ENCODE peak calls at places on chromosomes 13 and 19, in nine cellular contexts. One of them, this sample, is unnamed.

GRCh38 chr19:14554382-14554812 is 17.5 kb downstream of the NDUFB7 start:
- DNase-seq in nephron progenitor cell: no peak
- DNase-seq in stimulated activated CD4-positive, alpha-beta T cell treated with anti-CD3 and anti-CD28 coated beads, Interleukin-4, amount 100 ng/mL, for 4 hours: no peak
- DNase-seq in choroid plexus epithelial cell: no peak
- DNase-seq in anterior cingulate cortex: no peak
- DNase-seq in cardiac muscle cell: no peak
- DNase-seq in HT-29: peak
- DNase-seq in NCI-H345: peak
- DNase-seq in fibroblast of the aortic adventitia: no peak
- DNase-seq in this sample: no peak

GRCh38 chr13:24605923-24606372 is 74.3 kb upstream of the ATP12A start:
- DNase-seq in nephron progenitor cell: no peak
- DNase-seq in stimulated activated CD4-positive, alpha-beta T cell treated with anti-CD3 and anti-CD28 coated beads, Interleukin-4, amount 100 ng/mL, for 4 hours: no peak
- DNase-seq in choroid plexus epithelial cell: peak
- DNase-seq in anterior cingulate cortex: no peak
- DNase-seq in cardiac muscle cell: no peak
- DNase-seq in HT-29: peak
- DNase-seq in NCI-H345: peak
- DNase-seq in fibroblast of the aortic adventitia: peak
- DNase-seq in this sample: no peak

GRCh38 chr19:49558591-49558990 is 21.8 kb downstream of the NOSIP start:
- DNase-seq in nephron progenitor cell: no peak
- DNase-seq in stimulated activated CD4-positive, alpha-beta T cell treated with anti-CD3 and anti-CD28 coated beads, Interleukin-4, amount 100 ng/mL, for 4 hours: no peak
- DNase-seq in choroid plexus epithelial cell: no peak
- DNase-seq in anterior cingulate cortex: no peak
- DNase-seq in cardiac muscle cell: no peak
- DNase-seq in HT-29: no peak
- DNase-seq in NCI-H345: no peak
- DNase-seq in fibroblast of the aortic adventitia: no peak
- DNase-seq in this sample: no peak

GRCh38 chr13:49731766-49732165 is 40.5 kb upstream of the EBPL start:
- DNase-seq in nephron progenitor cell: no peak
- DNase-seq in stimulated activated CD4-positive, alpha-beta T cell treated with anti-CD3 and anti-CD28 coated beads, Interleukin-4, amount 100 ng/mL, for 4 hours: no peak
- DNase-seq in choroid plexus epithelial cell: peak
- DNase-seq in anterior cingulate cortex: no peak
- DNase-seq in cardiac muscle cell: no peak
- DNase-seq in HT-29: no peak
- DNase-seq in NCI-H345: no peak
- DNase-seq in fibroblast of the aortic adventitia: peak
- DNase-seq in this sample: peak

GRCh38 chr13:49370390-49370789 is 73.5 kb downstream of the CAB39L start:
- DNase-seq in nephron progenitor cell: no peak
- DNase-seq in stimulated activated CD4-positive, alpha-beta T cell treated with anti-CD3 and anti-CD28 coated beads, Interleukin-4, amount 100 ng/mL, for 4 hours: no peak
- DNase-seq in choroid plexus epithelial cell: no peak
- DNase-seq in anterior cingulate cortex: no peak
- DNase-seq in cardiac muscle cell: no peak
- DNase-seq in HT-29: peak
- DNase-seq in NCI-H345: no peak
- DNase-seq in fibroblast of the aortic adventitia: no peak
- DNase-seq in this sample: no peak

GRCh38 chr13:35979378-35979911 is 151.7 kb downstream of the DCLK1 start:
- DNase-seq in nephron progenitor cell: no peak
- DNase-seq in stimulated activated CD4-positive, alpha-beta T cell treated with anti-CD3 and anti-CD28 coated beads, Interleukin-4, amount 100 ng/mL, for 4 hours: no peak
- DNase-seq in choroid plexus epithelial cell: peak
- DNase-seq in anterior cingulate cortex: no peak
- DNase-seq in cardiac muscle cell: no peak
- DNase-seq in HT-29: no peak
- DNase-seq in NCI-H345: no peak
- DNase-seq in fibroblast of the aortic adventitia: peak
- DNase-seq in this sample: peak

GRCh38 chr13:109785141-109785891 is 1.1 kb downstream of the IRS2 start:
- DNase-seq in nephron progenitor cell: peak
- DNase-seq in stimulated activated CD4-positive, alpha-beta T cell treated with anti-CD3 and anti-CD28 coated beads, Interleukin-4, amount 100 ng/mL, for 4 hours: no peak
- DNase-seq in choroid plexus epithelial cell: peak
- DNase-seq in anterior cingulate cortex: no peak
- DNase-seq in cardiac muscle cell: peak
- DNase-seq in HT-29: peak
- DNase-seq in NCI-H345: peak
- DNase-seq in fibroblast of the aortic adventitia: peak
- DNase-seq in this sample: no peak

GRCh38 chr13:18978447-18978846 is 203.2 kb downstream of the TUBA3C start:
- DNase-seq in nephron progenitor cell: no peak
- DNase-seq in stimulated activated CD4-positive, alpha-beta T cell treated with anti-CD3 and anti-CD28 coated beads, Interleukin-4, amount 100 ng/mL, for 4 hours: no peak
- DNase-seq in choroid plexus epithelial cell: no peak
- DNase-seq in anterior cingulate cortex: no peak
- DNase-seq in cardiac muscle cell: no peak
- DNase-seq in HT-29: no peak
- DNase-seq in NCI-H345: no peak
- DNase-seq in fibroblast of the aortic adventitia: no peak
- DNase-seq in this sample: no peak

GRCh38 chr13:25180450-25180794 is 8.3 kb upstream of the AMER2 start:
- DNase-seq in nephron progenitor cell: no peak
- DNase-seq in stimulated activated CD4-positive, alpha-beta T cell treated with anti-CD3 and anti-CD28 coated beads, Interleukin-4, amount 100 ng/mL, for 4 hours: no peak
- DNase-seq in choroid plexus epithelial cell: no peak
- DNase-seq in anterior cingulate cortex: no peak
- DNase-seq in cardiac muscle cell: no peak
- DNase-seq in HT-29: no peak
- DNase-seq in NCI-H345: no peak
- DNase-seq in fibroblast of the aortic adventitia: no peak
- DNase-seq in this sample: no peak

GRCh38 chr19:51546650-51547396 is 15.4 kb upstream of the SIGLEC6 start:
- DNase-seq in nephron progenitor cell: no peak
- DNase-seq in stimulated activated CD4-positive, alpha-beta T cell treated with anti-CD3 and anti-CD28 coated beads, Interleukin-4, amount 100 ng/mL, for 4 hours: no peak
- DNase-seq in choroid plexus epithelial cell: peak
- DNase-seq in anterior cingulate cortex: no peak
- DNase-seq in cardiac muscle cell: no peak
- DNase-seq in HT-29: no peak
- DNase-seq in NCI-H345: no peak
- DNase-seq in fibroblast of the aortic adventitia: peak
- DNase-seq in this sample: peak

GRCh38 chr19:10892256-10892655 is 20.9 kb downstream of the CARM1 start:
- DNase-seq in nephron progenitor cell: no peak
- DNase-seq in stimulated activated CD4-positive, alpha-beta T cell treated with anti-CD3 and anti-CD28 coated beads, Interleukin-4, amount 100 ng/mL, for 4 hours: no peak
- DNase-seq in choroid plexus epithelial cell: no peak
- DNase-seq in anterior cingulate cortex: no peak
- DNase-seq in cardiac muscle cell: no peak
- DNase-seq in HT-29: no peak
- DNase-seq in NCI-H345: no peak
- DNase-seq in fibroblast of the aortic adventitia: no peak
- DNase-seq in this sample: no peak

GRCh38 chr19:5086725-5087439 is 118.0 kb downstream of the KDM4B start:
- DNase-seq in nephron progenitor cell: no peak
- DNase-seq in stimulated activated CD4-positive, alpha-beta T cell treated with anti-CD3 and anti-CD28 coated beads, Interleukin-4, amount 100 ng/mL, for 4 hours: no peak
- DNase-seq in choroid plexus epithelial cell: no peak
- DNase-seq in anterior cingulate cortex: no peak
- DNase-seq in cardiac muscle cell: no peak
- DNase-seq in HT-29: peak
- DNase-seq in NCI-H345: peak
- DNase-seq in fibroblast of the aortic adventitia: no peak
- DNase-seq in this sample: no peak

GRCh38 chr13:84481958-84482357 is 599.7 kb upstream of the SLITRK1 start:
- DNase-seq in nephron progenitor cell: no peak
- DNase-seq in stimulated activated CD4-positive, alpha-beta T cell treated with anti-CD3 and anti-CD28 coated beads, Interleukin-4, amount 100 ng/mL, for 4 hours: no peak
- DNase-seq in choroid plexus epithelial cell: peak
- DNase-seq in anterior cingulate cortex: no peak
- DNase-seq in cardiac muscle cell: no peak
- DNase-seq in HT-29: no peak
- DNase-seq in NCI-H345: no peak
- DNase-seq in fibroblast of the aortic adventitia: peak
- DNase-seq in this sample: peak

GRCh38 chr13:71773534-71773933 is 93.5 kb downstream of the DACH1 start:
- DNase-seq in nephron progenitor cell: no peak
- DNase-seq in stimulated activated CD4-positive, alpha-beta T cell treated with anti-CD3 and anti-CD28 coated beads, Interleukin-4, amount 100 ng/mL, for 4 hours: no peak
- DNase-seq in choroid plexus epithelial cell: no peak
- DNase-seq in anterior cingulate cortex: no peak
- DNase-seq in cardiac muscle cell: no peak
- DNase-seq in HT-29: peak
- DNase-seq in NCI-H345: no peak
- DNase-seq in fibroblast of the aortic adventitia: no peak
- DNase-seq in this sample: no peak

GRCh38 chr19:55460670-55461258 is 678 bp downstream of the ISOC2 start:
- DNase-seq in nephron progenitor cell: peak
- DNase-seq in stimulated activated CD4-positive, alpha-beta T cell treated with anti-CD3 and anti-CD28 coated beads, Interleukin-4, amount 100 ng/mL, for 4 hours: no peak
- DNase-seq in choroid plexus epithelial cell: peak
- DNase-seq in anterior cingulate cortex: no peak
- DNase-seq in cardiac muscle cell: peak
- DNase-seq in HT-29: no peak
- DNase-seq in NCI-H345: peak
- DNase-seq in fibroblast of the aortic adventitia: peak
- DNase-seq in this sample: peak

GRCh38 chr13:42377640-42378382 is 105.9 kb downstream of the AKAP11 start:
- DNase-seq in nephron progenitor cell: no peak
- DNase-seq in stimulated activated CD4-positive, alpha-beta T cell treated with anti-CD3 and anti-CD28 coated beads, Interleukin-4, amount 100 ng/mL, for 4 hours: no peak
- DNase-seq in choroid plexus epithelial cell: peak
- DNase-seq in anterior cingulate cortex: no peak
- DNase-seq in cardiac muscle cell: no peak
- DNase-seq in HT-29: no peak
- DNase-seq in NCI-H345: no peak
- DNase-seq in fibroblast of the aortic adventitia: peak
- DNase-seq in this sample: no peak

GRCh38 chr13:97125051-97125809 is 96.9 kb upstream of the MBNL2 start:
- DNase-seq in nephron progenitor cell: peak
- DNase-seq in stimulated activated CD4-positive, alpha-beta T cell treated with anti-CD3 and anti-CD28 coated beads, Interleukin-4, amount 100 ng/mL, for 4 hours: no peak
- DNase-seq in choroid plexus epithelial cell: peak
- DNase-seq in anterior cingulate cortex: peak
- DNase-seq in cardiac muscle cell: peak
- DNase-seq in HT-29: peak
- DNase-seq in NCI-H345: peak
- DNase-seq in fibroblast of the aortic adventitia: peak
- DNase-seq in this sample: peak

GRCh38 chr19:8455018-8455417 is 10.2 kb downstream of the HNRNPM start:
- DNase-seq in nephron progenitor cell: no peak
- DNase-seq in stimulated activated CD4-positive, alpha-beta T cell treated with anti-CD3 and anti-CD28 coated beads, Interleukin-4, amount 100 ng/mL, for 4 hours: no peak
- DNase-seq in choroid plexus epithelial cell: no peak
- DNase-seq in anterior cingulate cortex: no peak
- DNase-seq in cardiac muscle cell: no peak
- DNase-seq in HT-29: no peak
- DNase-seq in NCI-H345: no peak
- DNase-seq in fibroblast of the aortic adventitia: no peak
- DNase-seq in this sample: no peak

GRCh38 chr13:75327132-75327505 is 154.8 kb downstream of the TBC1D4 start:
- DNase-seq in nephron progenitor cell: no peak
- DNase-seq in stimulated activated CD4-positive, alpha-beta T cell treated with anti-CD3 and anti-CD28 coated beads, Interleukin-4, amount 100 ng/mL, for 4 hours: no peak
- DNase-seq in choroid plexus epithelial cell: no peak
- DNase-seq in anterior cingulate cortex: no peak
- DNase-seq in cardiac muscle cell: no peak
- DNase-seq in HT-29: no peak
- DNase-seq in NCI-H345: no peak
- DNase-seq in fibroblast of the aortic adventitia: no peak
- DNase-seq in this sample: no peak

GRCh38 chr13:87867426-87867825 is 196.3 kb downstream of the SLITRK5 start:
- DNase-seq in nephron progenitor cell: no peak
- DNase-seq in stimulated activated CD4-positive, alpha-beta T cell treated with anti-CD3 and anti-CD28 coated beads, Interleukin-4, amount 100 ng/mL, for 4 hours: no peak
- DNase-seq in choroid plexus epithelial cell: no peak
- DNase-seq in anterior cingulate cortex: no peak
- DNase-seq in cardiac muscle cell: no peak
- DNase-seq in HT-29: no peak
- DNase-seq in NCI-H345: no peak
- DNase-seq in fibroblast of the aortic adventitia: no peak
- DNase-seq in this sample: no peak